ENCODE peak calls at places on chromosomes 4 and X, in six cellular contexts. One of them, this sample, is unnamed.
A peak's percentile ranks its signal among the peaks of the same experiment; 100 is the strongest.

GRCh38 chr4:1759818-1760223 is 33.3 kb upstream of the FGFR3 start:
- DNase-seq in breast epithelium: no peak
- DNase-seq in heart left ventricle: no peak
- DNase-seq in left lung: no peak
- DNase-seq in GM23338: no peak
- DNase-seq in left ventricle myocardium inferior: no peak
- DNase-seq in this sample: no peak

GRCh38 chr4:48780867-48781219 is 764 bp upstream of the FRYL start:
- DNase-seq in heart left ventricle: no peak
- DNase-seq in breast epithelium: peak; percentile 25
- DNase-seq in left ventricle myocardium inferior: no peak
- DNase-seq in GM23338: no peak
- DNase-seq in left lung: peak; percentile 35
- DNase-seq in this sample: peak; percentile 55

GRCh38 chr4:156969136-156969535 is 2.5 kb downstream of the PDGFC start:
- DNase-seq in heart left ventricle: no peak
- DNase-seq in left lung: no peak
- DNase-seq in GM23338: no peak
- DNase-seq in breast epithelium: no peak
- DNase-seq in left ventricle myocardium inferior: no peak
- DNase-seq in this sample: no peak

GRCh38 chr4:157025898-157026297 is 50.1 kb upstream of the GLRB start:
- DNase-seq in breast epithelium: no peak
- DNase-seq in left lung: no peak
- DNase-seq in heart left ventricle: no peak
- DNase-seq in GM23338: no peak
- DNase-seq in left ventricle myocardium inferior: no peak
- DNase-seq in this sample: no peak

GRCh38 chr4:166546009-166546408 is 673.0 kb downstream of the TLL1 start:
- DNase-seq in heart left ventricle: no peak
- DNase-seq in breast epithelium: no peak
- DNase-seq in left lung: no peak
- DNase-seq in left ventricle myocardium inferior: no peak
- DNase-seq in GM23338: no peak
- DNase-seq in this sample: no peak

GRCh38 chrX:2145672-2146412 is 354.9 kb downstream of the DHRSX start:
- DNase-seq in breast epithelium: no peak
- DNase-seq in left lung: no peak
- DNase-seq in left ventricle myocardium inferior: no peak
- DNase-seq in heart left ventricle: no peak
- DNase-seq in GM23338: no peak
- DNase-seq in this sample: no peak

GRCh38 chr4:74451214-74451661 is 6.3 kb downstream of the AREG start:
- DNase-seq in left lung: no peak
- DNase-seq in GM23338: peak; percentile 21
- DNase-seq in breast epithelium: no peak
- DNase-seq in left ventricle myocardium inferior: no peak
- DNase-seq in heart left ventricle: no peak
- DNase-seq in this sample: no peak

GRCh38 chr4:166153539-166153938 is 280.5 kb downstream of the TLL1 start:
- DNase-seq in breast epithelium: no peak
- DNase-seq in GM23338: no peak
- DNase-seq in heart left ventricle: no peak
- DNase-seq in left ventricle myocardium inferior: no peak
- DNase-seq in left lung: no peak
- DNase-seq in this sample: no peak

GRCh38 chr4:26069218-26069617 is 155.2 kb downstream of the SMIM20 start:
- DNase-seq in GM23338: peak; percentile 89
- DNase-seq in heart left ventricle: no peak
- DNase-seq in breast epithelium: no peak
- DNase-seq in left ventricle myocardium inferior: no peak
- DNase-seq in left lung: no peak
- DNase-seq in this sample: no peak

GRCh38 chrX:33045245-33045644 is 166.1 kb downstream of the DMD start:
- DNase-seq in left lung: no peak
- DNase-seq in heart left ventricle: no peak
- DNase-seq in GM23338: no peak
- DNase-seq in breast epithelium: no peak
- DNase-seq in left ventricle myocardium inferior: no peak
- DNase-seq in this sample: no peak

GRCh38 chrX:150934453-150934852 is 36.0 kb upstream of the CD99L2 start:
- DNase-seq in breast epithelium: no peak
- DNase-seq in GM23338: peak; percentile 49
- DNase-seq in left lung: no peak
- DNase-seq in left ventricle myocardium inferior: no peak
- DNase-seq in heart left ventricle: no peak
- DNase-seq in this sample: peak; percentile 2

GRCh38 chr4:6362896-6363295 is 93.2 kb downstream of the WFS1 start:
- DNase-seq in left lung: no peak
- DNase-seq in heart left ventricle: peak; percentile 60
- DNase-seq in GM23338: peak; percentile 78
- DNase-seq in breast epithelium: no peak
- DNase-seq in left ventricle myocardium inferior: no peak
- DNase-seq in this sample: peak; percentile 33

GRCh38 chrX:3393581-3394111 is 47.2 kb upstream of the MXRA5 start:
- DNase-seq in left ventricle myocardium inferior: no peak
- DNase-seq in GM23338: no peak
- DNase-seq in breast epithelium: no peak
- DNase-seq in heart left ventricle: no peak
- DNase-seq in left lung: no peak
- DNase-seq in this sample: no peak

DNA sequence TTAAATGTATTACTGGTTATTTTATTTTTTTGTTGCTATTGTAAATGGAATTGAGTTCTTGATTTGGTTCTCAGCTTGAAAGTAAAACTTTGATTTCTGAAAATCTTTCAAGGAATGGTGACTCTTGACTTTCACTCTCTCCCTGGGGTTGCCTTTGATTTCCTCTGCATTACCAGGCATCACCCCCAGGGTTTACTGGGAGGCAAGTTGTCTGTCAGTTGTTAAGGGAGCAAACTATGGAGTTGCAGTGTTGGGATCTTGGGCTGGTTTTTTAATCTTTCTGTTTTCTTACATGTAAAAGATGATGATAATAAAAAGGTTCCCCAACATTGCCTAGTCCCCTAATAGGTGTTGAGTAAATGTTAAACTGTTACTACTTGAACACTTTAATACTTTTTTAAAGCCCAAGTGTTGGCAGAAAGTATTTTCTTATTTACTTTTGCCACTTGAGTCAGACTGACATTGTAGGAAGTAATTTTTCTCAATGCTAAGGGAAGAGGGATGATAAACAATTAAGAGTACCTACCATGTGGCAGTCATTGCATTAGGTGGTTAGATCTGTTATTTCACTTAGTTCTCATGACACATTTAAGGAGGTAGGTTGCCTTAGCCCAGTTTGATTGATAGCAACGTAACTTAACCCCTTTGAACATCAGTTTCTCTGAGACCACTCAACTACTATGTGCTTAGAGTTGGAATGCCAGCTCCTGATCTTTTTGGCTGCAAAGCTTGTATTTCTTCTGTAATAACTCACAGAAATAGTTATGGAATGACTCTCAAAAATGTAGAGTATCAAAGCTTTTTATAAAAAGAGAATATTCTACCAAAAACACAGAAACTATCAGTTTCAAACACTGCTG is 67.1 kb downstream of the DCLK2 start:
- DNase-seq in left lung: no peak
- DNase-seq in breast epithelium: no peak
- DNase-seq in left ventricle myocardium inferior: no peak
- DNase-seq in heart left ventricle: no peak
- DNase-seq in GM23338: peak; percentile 60
- DNase-seq in this sample: no peak
- TF ChIP-seq CTCF in left lung: no peak
- TF ChIP-seq CTCF in breast epithelium: no peak
- TF ChIP-seq CTCF in left ventricle myocardium inferior: no peak
- TF ChIP-seq CTCF in heart left ventricle: no peak
- TF ChIP-seq CTCF in GM23338: peak; percentile 47
- TF ChIP-seq CTCF in this sample: no peak

DNA sequence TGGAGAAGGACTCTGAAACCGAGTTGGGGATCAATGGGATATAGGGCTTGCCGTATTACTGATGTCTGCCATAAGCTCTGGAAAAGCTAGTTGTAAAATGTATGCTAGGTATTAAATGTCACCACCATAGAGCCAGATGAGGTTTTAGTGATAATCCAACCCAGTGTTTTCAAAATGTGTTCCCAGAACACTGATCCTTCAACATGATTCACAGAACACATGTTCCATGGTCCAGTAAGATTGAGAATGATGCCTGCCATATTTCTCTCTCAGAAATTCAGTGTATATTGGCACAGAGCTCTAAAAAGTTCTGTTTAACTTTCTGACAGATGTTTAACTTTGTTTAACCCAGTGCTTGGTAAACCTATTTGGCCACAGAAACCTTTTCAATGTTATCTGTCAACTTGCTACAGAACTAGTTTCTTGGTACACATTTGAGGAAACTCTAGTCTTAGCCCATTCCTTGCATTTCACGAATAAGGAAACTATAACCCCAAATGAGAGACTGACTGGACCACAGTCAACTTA is 160.2 kb downstream of the PALLD start:
- DNase-seq in GM23338: no peak
- DNase-seq in heart left ventricle: no peak
- DNase-seq in left ventricle myocardium inferior: no peak
- DNase-seq in left lung: no peak
- DNase-seq in breast epithelium: no peak
- DNase-seq in this sample: no peak
- H3K4me3 ChIP-seq in GM23338: no peak overlapping the region
- H3K4me3 ChIP-seq in heart left ventricle: no peak overlapping the region
- H3K4me3 ChIP-seq in left ventricle myocardium inferior: no peak overlapping the region
- H3K4me3 ChIP-seq in left lung: no peak overlapping the region
- H3K4me3 ChIP-seq in breast epithelium: no peak overlapping the region
- H3K4me3 ChIP-seq in this sample: no peak overlapping the region

GRCh38 chr4:71004281-71004851 is 10.9 kb downstream of the DCK start:
- DNase-seq in left lung: no peak
- DNase-seq in GM23338: peak; percentile 46
- DNase-seq in left ventricle myocardium inferior: no peak
- DNase-seq in heart left ventricle: no peak
- DNase-seq in breast epithelium: no peak
- DNase-seq in this sample: no peak
- H3K4me1 ChIP-seq in left lung: no peaks in the 10 kb centered on the region
- H3K4me1 ChIP-seq in GM23338: peaks cover 36% of the 10 kb centered on the region
- H3K4me1 ChIP-seq in left ventricle myocardium inferior: no peaks in the 10 kb centered on the region
- H3K4me1 ChIP-seq in heart left ventricle: no peaks in the 10 kb centered on the region
- H3K4me1 ChIP-seq in breast epithelium: no peaks in the 10 kb centered on the region
- H3K4me1 ChIP-seq in this sample: no peaks in the 10 kb centered on the region

GRCh38 chrX:100687128-100687527 is 43.1 kb downstream of the SRPX2 start:
- DNase-seq in breast epithelium: no peak
- DNase-seq in GM23338: no peak
- DNase-seq in left lung: no peak
- DNase-seq in heart left ventricle: no peak
- DNase-seq in left ventricle myocardium inferior: no peak
- DNase-seq in this sample: no peak

GRCh38 chrX:100682939-100683338 is 38.9 kb downstream of the SRPX2 start:
- DNase-seq in heart left ventricle: no peak
- DNase-seq in left lung: no peak
- DNase-seq in GM23338: peak; percentile 4
- DNase-seq in left ventricle myocardium inferior: no peak
- DNase-seq in breast epithelium: no peak
- DNase-seq in this sample: no peak

GRCh38 chrX:100687546-100687945 is 43.5 kb downstream of the SRPX2 start:
- DNase-seq in heart left ventricle: no peak
- DNase-seq in GM23338: no peak
- DNase-seq in left ventricle myocardium inferior: no peak
- DNase-seq in breast epithelium: no peak
- DNase-seq in left lung: no peak
- DNase-seq in this sample: no peak

GRCh38 chrX:100685284-100685996 is 41.4 kb downstream of the SRPX2 start:
- DNase-seq in left ventricle myocardium inferior: no peak
- DNase-seq in heart left ventricle: no peak
- DNase-seq in breast epithelium: peak; percentile 48
- DNase-seq in GM23338: peak; percentile 81
- DNase-seq in left lung: no peak
- DNase-seq in this sample: peak; percentile 55

GRCh38 chrX:100685997-100686305 is 42.0 kb downstream of the SRPX2 start:
- DNase-seq in heart left ventricle: no peak
- DNase-seq in left ventricle myocardium inferior: no peak
- DNase-seq in left lung: no peak
- DNase-seq in breast epithelium: no peak
- DNase-seq in GM23338: no peak
- DNase-seq in this sample: no peak
- TF ChIP-seq CTCF in heart left ventricle: no peak
- TF ChIP-seq CTCF in left ventricle myocardium inferior: no peak
- TF ChIP-seq CTCF in left lung: no peak
- TF ChIP-seq CTCF in breast epithelium: no peak
- TF ChIP-seq CTCF in GM23338: no peak
- TF ChIP-seq CTCF in this sample: peak; percentile 5